ENCODE peak calls at places on chromosomes 13 and 19, in four cellular contexts. O is activated naive CD4-positive, alpha-beta T cell; E is EL; U is cardiac fibroblast. F is an unnamed sample.

GRCh38 chr13:27383104-27383921 is 41.1 kb upstream of the GTF3A start:
- DNase-seq in O (no peak), E (no peak), U (no peak), F (no peak)

GRCh38 chr13:105936816-105937215 is 598.6 kb downstream of the EFNB2 start:
- DNase-seq in O (no peak), E (no peak), U (no peak), F (no peak)

GRCh38 chr19:41994521-41994971 is 516 bp upstream of the ATP1A3 start:
- DNase-seq in O (no peak), E (no peak), U (no peak), F (no peak)

GRCh38 chr19:4811328-4812131 is 20.0 kb downstream of the TICAM1 start:
- DNase-seq in O (peak; percentile 91), E (peak; percentile 69), U (peak; percentile 75), F (peak; percentile 48)

GRCh38 chr19:3984908-3985642 is at the start of gene EEF2:
- DNase-seq in O (peak; percentile 87), E (peak; percentile 84), U (peak; percentile 95), F (peak; percentile 86)

GRCh38 chr19:24033962-24034342 is 53.0 kb upstream of the ZNF254 start:
- DNase-seq in O (peak; percentile 26), E (peak; percentile 69), U (peak; percentile 69), F (peak; percentile 64)

GRCh38 chr13:31803327-31803726 is 64.0 kb downstream of the RXFP2 start:
- DNase-seq in O (no peak), E (no peak), U (no peak), F (no peak)

GRCh38 chr13:21741396-21741795 is 70.5 kb downstream of the FGF9 start:
- DNase-seq in O (no peak), E (no peak), U (no peak), F (no peak)

GRCh38 chr19:36665832-36666231 is 805 bp downstream of the ZNF461 start:
- DNase-seq in O (no peak), E (no peak), U (no peak), F (no peak)

GRCh38 chr13:79581870-79582315 is 100.9 kb downstream of the NDFIP2 start:
- DNase-seq in O (no peak), E (peak; percentile 63), U (peak; percentile 74), F (no peak)

GRCh38 chr13:75223981-75224742 is 257.8 kb downstream of the TBC1D4 start:
- DNase-seq in O (no peak), E (no peak), U (no peak), F (no peak)

GRCh38 chr13:110361365-110361911 is 54.4 kb downstream of the COL4A2 start:
- DNase-seq in O (no peak), E (no peak), U (peak; percentile 99), F (no peak)

GRCh38 chr19:49640113-49640898 is at the start of gene RRAS:
- DNase-seq in O (peak; percentile 96), E (peak; percentile 100), U (peak; percentile 100), F (peak; percentile 100)

GRCh38 chr19:13835791-13836723 is 40.8 kb downstream of the ZSWIM4 start:
- DNase-seq in O (no peak), E (no peak), U (peak; percentile 47), F (peak; percentile 43)

GRCh38 chr13:36885901-36886300 is 34.1 kb downstream of the SMAD9 start:
- DNase-seq in O (no peak), E (no peak), U (no peak), F (no peak)

GRCh38 chr19:16654151-16654550 is 5.8 kb downstream of the SMIM7 start:
- DNase-seq in O (no peak), E (peak; percentile 18), U (no peak), F (no peak)

GRCh38 chr19:35417713-35418534 is 30.1 kb upstream of the FFAR2 start:
- DNase-seq in O (no peak), E (no peak), U (no peak), F (no peak)

GRCh38 chr19:35125746-35126623 is 8.9 kb downstream of the LGI4 start:
- DNase-seq in O (no peak), E (no peak), U (no peak), F (no peak)

GRCh38 chr19:50735869-50736268 is 12.7 kb downstream of the CLEC11A start:
- DNase-seq in O (no peak), E (no peak), U (no peak), F (no peak)

GRCh38 chr13:45396548-45397095 is 21.6 kb downstream of the SLC25A30 start:
- DNase-seq in O (no peak), E (no peak), U (peak; percentile 41), F (no peak)

GRCh38 chr19:18738961-18739690 is 52.0 kb downstream of the COMP start:
- DNase-seq in O (no peak), E (no peak), U (no peak), F (no peak)

GRCh38 chr19:58558623-58559274 is 338 bp upstream of the UBE2M start:
- DNase-seq in O (no peak), E (peak; percentile 98), U (peak; percentile 99), F (peak; percentile 98)

GRCh38 chr19:6084821-6085220 is 25.5 kb downstream of the RFX2 start:
- DNase-seq in O (no peak), E (no peak), U (no peak), F (no peak)

GRCh38 chr13:21326155-21327030 is 132.7 kb downstream of the ZDHHC20 start:
- DNase-seq in O (no peak), E (peak; percentile 82), U (peak; percentile 48), F (peak; percentile 69)

GRCh38 chr19:40692212-40692551 is 1.7 kb upstream of the NUMBL start:
- DNase-seq in O (no peak), E (no peak), U (no peak), F (no peak)

GRCh38 chr19:38409631-38410133 is 6.8 kb downstream of the FAM98C start:
- DNase-seq in O (no peak), E (peak; percentile 34), U (peak; percentile 73), F (no peak)

GRCh38 chr19:15448778-15449619 is 757 bp downstream of the WIZ start:
- DNase-seq in O (no peak), E (peak; percentile 29), U (peak; percentile 39), F (no peak)